ENCODE peak calls at places on chromosomes 7 and 10, in eight cellular contexts. D, E, R, O, X, N, W and Q are unnamed samples.

GRCh38 chr7:137985253-137985896 is 16.5 kb downstream of the CREB3L2 start:
- DNase-seq in D (peak), E (no peak), R (no peak), O (no peak), X (no peak), N (no peak), W (no peak), Q (peak)

GRCh38 chr10:71250405-71250804 is 38.0 kb downstream of the UNC5B start:
- DNase-seq in D (no peak), E (no peak), R (no peak), O (no peak), X (no peak), N (no peak), W (no peak), Q (no peak)

GRCh38 chr10:14545827-14546226 is 215.1 kb upstream of the FRMD4A start:
- DNase-seq in D (peak), E (no peak), R (peak), O (no peak), X (no peak), N (no peak), W (no peak), Q (no peak)

GRCh38 chr10:35027567-35027966 is 62.6 kb downstream of the CUL2 start:
- DNase-seq in D (peak), E (no peak), R (peak), O (no peak), X (no peak), N (no peak), W (no peak), Q (no peak)

GRCh38 chr10:119418401-119418800 is 124.1 kb downstream of the RGS10 start:
- DNase-seq in D (no peak), E (no peak), R (no peak), O (no peak), X (no peak), N (no peak), W (no peak), Q (no peak)

GRCh38 chr10:4162571-4163286 is 377.7 kb upstream of the KLF6 start:
- DNase-seq in D (no peak), E (no peak), R (no peak), O (no peak), X (no peak), N (no peak), W (no peak), Q (no peak)

GRCh38 chr7:92832623-92833023 is 3.8 kb downstream of the CDK6 start:
- DNase-seq in D (no peak), E (no peak), R (no peak), O (no peak), X (no peak), N (no peak), W (no peak), Q (no peak)

GRCh38 chr7:148014473-148014872 is 576.1 kb upstream of the C7orf33 start:
- DNase-seq in D (no peak), E (no peak), R (no peak), O (no peak), X (no peak), N (no peak), W (no peak), Q (no peak)

GRCh38 chr10:102418612-102419560 is at the start of gene PSD:
- DNase-seq in D (no peak), E (no peak), R (no peak), O (no peak), X (no peak), N (peak), W (no peak), Q (no peak)

GRCh38 chr10:9757176-9757575 is 1260.5 kb upstream of the CELF2 start:
- DNase-seq in D (no peak), E (no peak), R (no peak), O (no peak), X (no peak), N (no peak), W (no peak), Q (no peak)

GRCh38 chr10:6778992-6779701 is 199.1 kb upstream of the PRKCQ start:
- DNase-seq in D (peak), E (peak), R (peak), O (no peak), X (peak), N (no peak), W (peak), Q (no peak)

GRCh38 chr7:8627322-8627721 is 193.9 kb downstream of the NXPH1 start:
- DNase-seq in D (no peak), E (no peak), R (no peak), O (no peak), X (no peak), N (no peak), W (no peak), Q (no peak)

GRCh38 chr7:123538897-123539296 is 4.5 kb upstream of the IQUB start:
- DNase-seq in D (no peak), E (no peak), R (no peak), O (no peak), X (no peak), N (no peak), W (no peak), Q (no peak)

GRCh38 chr7:75571209-75571608 is 79.1 kb downstream of the SPDYE5 start:
- DNase-seq in D (no peak), E (no peak), R (no peak), O (no peak), X (no peak), N (no peak), W (no peak), Q (no peak)

GRCh38 chr7:116242177-116242576 is 31.8 kb downstream of the TES start:
- DNase-seq in D (no peak), E (no peak), R (no peak), O (no peak), X (no peak), N (no peak), W (no peak), Q (no peak)

GRCh38 chr7:98186452-98187137 is 24.6 kb upstream of the BHLHA15 start:
- DNase-seq in D (peak), E (no peak), R (peak), O (no peak), X (no peak), N (no peak), W (no peak), Q (no peak)

GRCh38 chr7:51055039-51055840 is 261.4 kb downstream of the COBL start:
- DNase-seq in D (no peak), E (no peak), R (no peak), O (no peak), X (no peak), N (no peak), W (no peak), Q (no peak)

GRCh38 chr7:50821457-50821977 is 38.8 kb upstream of the GRB10 start:
- DNase-seq in D (no peak), E (no peak), R (peak), O (no peak), X (no peak), N (no peak), W (no peak), Q (no peak)

GRCh38 chr10:71539564-71540118 is 142.9 kb downstream of the CDH23 start:
- DNase-seq in D (no peak), E (no peak), R (no peak), O (no peak), X (no peak), N (no peak), W (no peak), Q (no peak)

GRCh38 chr10:124004372-124004928 is 88.9 kb downstream of the CHST15 start:
- DNase-seq in D (no peak), E (no peak), R (no peak), O (peak), X (no peak), N (peak), W (no peak), Q (no peak)

GRCh38 chr10:46247808-46248569 is 38.8 kb upstream of the ANTXRL start:
- DNase-seq in D (no peak), E (peak), R (no peak), O (peak), X (no peak), N (peak), W (peak), Q (no peak)

GRCh38 chr10:32961892-32962369 is 3.9 kb upstream of the ITGB1 start:
- DNase-seq in D (peak), E (no peak), R (peak), O (no peak), X (no peak), N (no peak), W (no peak), Q (no peak)

GRCh38 chr7:138237995-138238394 is 161.7 kb downstream of the AKR1D1 start:
- DNase-seq in D (no peak), E (no peak), R (no peak), O (no peak), X (no peak), N (no peak), W (no peak), Q (no peak)

GRCh38 chr7:46205478-46205877 is 284.4 kb upstream of the IGFBP3 start:
- DNase-seq in D (no peak), E (no peak), R (no peak), O (no peak), X (no peak), N (no peak), W (no peak), Q (no peak)

GRCh38 chr7:45082031-45082830 is 6.5 kb downstream of the NACAD start:
- DNase-seq in D (no peak), E (no peak), R (peak), O (no peak), X (no peak), N (no peak), W (no peak), Q (no peak)

GRCh38 chr10:78777466-78778256 is 291.1 kb upstream of the ZMIZ1 start:
- DNase-seq in D (no peak), E (peak), R (peak), O (no peak), X (no peak), N (no peak), W (peak), Q (no peak)
- H3K27ac ChIP-seq in D (no peak), E (no peak), R (no peak), O (no peak), X (peak), N (no peak), W (peak), Q (peak)

GRCh38 chr7:104096683-104097082 is 107.2 kb upstream of the RELN start:
- DNase-seq in D (peak), E (no peak), R (peak), O (no peak), X (peak), N (no peak), W (no peak), Q (no peak)
- TF ChIP-seq CTCF in D (peak), E (no peak), R (peak), O (no peak), X (no peak), N (peak), W (no peak), Q (no peak)

GRCh38 chr10:97585439-97585811 is 1.2 kb downstream of the HOGA1 start:
- DNase-seq in D (no peak), E (no peak), R (no peak), O (peak), X (no peak), N (no peak), W (no peak), Q (no peak)
- H3K27ac ChIP-seq in D (no peak), E (peak), R (no peak), O (no peak), X (peak), N (no peak), W (no peak), Q (no peak)

DNA sequence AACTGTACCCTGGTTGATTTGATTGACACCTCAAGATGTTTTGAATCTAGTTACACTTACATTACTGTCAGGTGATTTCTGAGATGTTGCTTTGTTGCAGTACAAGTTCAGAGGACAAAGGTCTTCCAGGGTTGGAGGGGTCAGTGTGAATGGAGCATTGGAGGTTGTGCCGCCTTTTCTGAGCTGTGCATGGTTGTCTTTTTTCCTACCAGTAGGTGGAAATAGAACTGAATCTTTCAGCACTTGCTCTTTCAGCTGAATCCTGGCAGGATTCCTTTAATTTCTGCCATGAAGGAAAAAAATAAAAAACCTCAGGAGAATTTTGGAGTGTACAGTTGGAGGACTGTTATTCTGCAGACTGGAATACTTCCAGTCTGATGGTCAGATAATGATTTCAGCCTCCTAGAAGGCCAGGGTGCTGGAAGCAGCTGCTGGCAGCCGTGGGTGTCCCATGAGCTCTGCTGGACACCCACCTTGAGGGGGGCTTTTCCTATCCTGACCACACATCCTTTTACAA is 82.7 kb downstream of the PLCE1 start:
- DNase-seq in D (no peak), E (no peak), R (peak), O (no peak), X (peak), N (no peak), W (no peak), Q (peak)
- TF ChIP-seq CTCF in D (no peak), E (no peak), R (peak), O (peak), X (peak), N (peak), W (peak), Q (peak)

GRCh38 chr10:86187840-86188239 is 178.8 kb downstream of the GRID1 start:
- DNase-seq in D (no peak), E (no peak), R (no peak), O (no peak), X (no peak), N (no peak), W (no peak), Q (no peak)
- H3K27ac ChIP-seq in D (no peak), E (no peak), R (no peak), O (no peak), X (no peak), N (no peak), W (no peak), Q (no peak)

DNA sequence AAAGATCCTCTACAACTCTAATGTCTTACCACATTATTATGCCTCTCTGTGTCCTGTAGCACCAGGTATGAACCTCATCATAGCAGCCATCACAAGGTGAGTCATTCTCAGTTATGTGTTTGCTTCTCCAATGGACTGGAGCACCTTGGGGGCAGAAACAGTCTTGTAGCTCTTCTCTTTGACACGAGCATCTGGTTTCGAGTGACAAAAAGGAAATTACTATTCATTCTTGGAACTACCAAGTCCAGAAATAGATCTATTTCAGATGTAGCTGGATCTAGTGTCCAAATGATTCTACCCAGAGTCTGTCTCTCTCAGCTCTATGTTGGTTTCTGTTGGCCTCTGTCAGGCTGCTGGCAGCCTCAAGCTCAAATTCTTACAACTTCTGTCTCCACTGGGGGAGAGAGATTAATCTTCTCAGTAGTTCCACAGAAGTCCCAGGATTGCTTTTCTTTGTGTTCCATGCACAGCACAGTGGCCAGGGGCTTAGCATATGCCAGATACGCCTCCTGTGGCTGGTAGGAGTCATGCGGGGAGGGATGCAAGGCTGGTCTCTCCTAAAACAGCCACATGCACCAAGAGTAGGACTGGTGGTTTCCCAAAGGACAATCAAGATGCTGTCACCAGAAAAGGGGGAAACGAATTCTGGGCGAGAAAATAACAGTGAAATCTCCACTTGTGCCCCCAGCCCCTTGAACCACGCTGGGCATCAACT is 37.2 kb upstream of the PAPSS2 start:
- DNase-seq in D (no peak), E (no peak), R (no peak), O (no peak), X (no peak), N (no peak), W (no peak), Q (no peak)
- TF ChIP-seq CTCF in D (no peak), E (no peak), R (no peak), O (no peak), X (no peak), N (peak), W (no peak), Q (no peak)

GRCh38 chr10:88131561-88132139 is 268.2 kb downstream of the PTEN start:
- DNase-seq in D (no peak), E (peak), R (no peak), O (no peak), X (no peak), N (no peak), W (peak), Q (no peak)
- H3K27ac ChIP-seq in D (no peak), E (peak), R (no peak), O (no peak), X (no peak), N (no peak), W (no peak), Q (no peak)

DNA sequence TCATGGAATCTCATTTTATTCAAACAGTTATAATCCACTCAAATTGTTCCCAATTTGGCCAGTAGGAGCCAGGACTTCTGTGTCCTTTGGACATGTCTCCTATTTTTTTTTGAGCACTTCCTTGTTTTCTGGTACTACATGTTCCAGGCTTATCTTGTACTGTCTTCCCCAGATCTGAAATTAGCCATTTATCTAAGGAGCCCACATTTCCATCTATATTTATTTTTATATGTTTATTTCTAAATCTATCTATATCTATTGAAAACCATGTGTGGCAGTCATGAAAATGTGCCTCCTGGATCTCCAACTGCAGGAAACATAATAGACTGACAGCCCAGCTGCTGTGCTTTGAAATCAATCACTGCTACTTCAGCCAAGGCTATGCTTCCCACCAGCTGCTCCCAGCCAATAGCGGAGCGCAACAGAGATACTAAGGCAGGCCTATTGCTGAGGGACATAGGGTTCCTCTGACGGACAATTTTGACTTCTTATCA is 147.1 kb downstream of the LRRC4 start:
- DNase-seq in D (no peak), E (no peak), R (no peak), O (no peak), X (no peak), N (no peak), W (no peak), Q (no peak)
- TF ChIP-seq CTCF in D (no peak), E (no peak), R (peak), O (peak), X (no peak), N (no peak), W (no peak), Q (peak)

GRCh38 chr7:65221683-65222082 is 152.0 kb upstream of the ZNF92 start:
- DNase-seq in D (no peak), E (no peak), R (no peak), O (no peak), X (no peak), N (no peak), W (no peak), Q (no peak)
- H3K27ac ChIP-seq in D (no peak), E (no peak), R (no peak), O (no peak), X (no peak), N (no peak), W (no peak), Q (no peak)

GRCh38 chr10:54010337-54010736 is 790.7 kb downstream of the PCDH15 start:
- DNase-seq in D (no peak), E (no peak), R (no peak), O (no peak), X (no peak), N (no peak), W (no peak), Q (no peak)
- TF ChIP-seq CTCF in D (no peak), E (no peak), R (no peak), O (no peak), X (no peak), N (no peak), W (no peak), Q (no peak)